ENCODE peak calls at places on chromosomes 7 and 10, in five cellular contexts. N is HCT116, V is H1, P is K562, Q is HepG2. R is an unnamed sample.

GRCh38 chr10:17006631-17007161 is 122.9 kb downstream of the CUBN start:
- DNase-seq in P (no peak), V (no peak), Q (no peak), N (no peak), R (no peak)

GRCh38 chr10:122112021-122112616 is 123.2 kb downstream of the TACC2 start:
- DNase-seq in P (no peak), V (no peak), N (peak; percentile 16), Q (no peak), R (no peak)

GRCh38 chr7:96727534-96728088 is 18.0 kb upstream of the SEM1 start:
- DNase-seq in V (no peak), N (no peak), Q (no peak), P (no peak), R (no peak)

GRCh38 chr7:22251284-22251683 is 105.7 kb downstream of the RAPGEF5 start:
- DNase-seq in P (no peak), N (no peak), Q (no peak), V (no peak), R (no peak)

GRCh38 chr10:43627942-43628341 is 20.7 kb downstream of the ZNF32 start:
- DNase-seq in Q (no peak), N (no peak), P (no peak), V (no peak), R (no peak)

GRCh38 chr7:76267107-76267834 is 35.2 kb upstream of the HSPB1 start:
- DNase-seq in V (no peak), P (peak; percentile 28), N (no peak), Q (no peak), R (no peak)

GRCh38 chr10:8061274-8062211 is 7.1 kb downstream of the GATA3 start:
- DNase-seq in V (no peak), P (no peak), N (no peak), Q (no peak), R (no peak)

GRCh38 chr7:44921607-44922350 is 36.4 kb upstream of the PURB start:
- DNase-seq in Q (peak; percentile 59), V (peak; percentile 41), P (peak; percentile 82), N (peak; percentile 59), R (peak; percentile 15)

GRCh38 chr10:43137701-43137970 is 609 bp upstream of the CSGALNACT2 start:
- DNase-seq in P (peak; percentile 61), V (no peak), N (no peak), Q (peak; percentile 18), R (no peak)

GRCh38 chr7:137771679-137772078 is 75.1 kb downstream of the DGKI start:
- DNase-seq in Q (no peak), P (no peak), N (no peak), V (no peak), R (no peak)
- H3K4me2 ChIP-seq in Q (no peak overlapping the region), P (no peak overlapping the region), N (no peak overlapping the region), V (no peak overlapping the region), R (no peak overlapping the region)

GRCh38 chr10:77862595-77862994 is 64.0 kb downstream of the DLG5 start:
- DNase-seq in V (no peak), P (no peak), Q (no peak), N (no peak), R (no peak)

GRCh38 chr10:77857272-77857671 is 69.3 kb downstream of the DLG5 start:
- DNase-seq in V (no peak), P (no peak), N (no peak), Q (no peak), R (no peak)

GRCh38 chr10:77859865-77860282 is 66.7 kb downstream of the DLG5 start:
- DNase-seq in V (no peak), Q (no peak), N (no peak), P (no peak), R (no peak)

GRCh38 chr10:77856566-77856965 is 70.0 kb downstream of the DLG5 start:
- DNase-seq in P (no peak), Q (no peak), N (no peak), V (no peak), R (no peak)

GRCh38 chr10:77859200-77859864 is 67.2 kb downstream of the DLG5 start:
- DNase-seq in P (no peak), Q (no peak), N (no peak), V (no peak), R (no peak)
- TF ChIP-seq SP1 in P (no peak), Q (no peak), N (no peak), V (no peak), R (no peak)

DNA sequence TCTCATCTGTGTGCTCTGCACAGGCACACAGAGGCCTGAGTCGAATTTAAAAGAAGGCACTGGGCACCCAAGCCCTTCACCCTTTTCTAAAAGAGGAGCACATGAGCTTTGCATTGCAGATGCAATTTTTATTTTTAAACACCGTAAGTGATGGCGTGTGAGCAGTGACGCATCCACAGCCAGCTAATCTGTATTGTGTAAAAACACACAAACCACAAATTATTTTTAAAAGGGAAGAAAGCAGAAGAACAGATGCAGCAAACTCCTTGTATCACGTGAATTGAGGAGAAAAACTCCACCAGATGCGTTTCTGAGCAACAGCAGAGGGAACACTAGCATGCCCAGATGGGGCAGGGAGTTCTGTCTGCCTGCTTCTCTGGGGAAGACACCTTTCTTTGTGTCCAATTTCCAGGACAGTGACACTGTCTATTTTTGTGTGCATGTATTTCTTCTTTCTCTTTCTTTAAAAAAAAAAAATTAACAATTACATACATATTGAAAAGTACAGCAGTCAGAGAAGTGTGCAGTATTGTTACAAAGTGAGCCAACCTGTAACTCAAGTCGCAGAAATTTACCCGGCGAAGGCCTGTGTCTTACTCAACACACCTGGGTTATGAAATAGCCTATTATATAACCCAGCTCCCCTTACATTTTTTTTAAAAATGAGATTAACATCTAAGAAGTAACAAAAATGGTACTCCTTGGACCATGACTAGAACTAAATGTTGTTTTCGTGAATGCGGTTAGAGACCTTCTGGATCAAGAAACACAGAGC is 39.2 kb downstream of the EEPD1 start:
- DNase-seq in Q (no peak), N (no peak), P (no peak), V (no peak), R (peak; percentile 11)
- H3K4me2 ChIP-seq in Q (no peak overlapping the region), N (no peak overlapping the region), P (no peak overlapping the region), V (no peak overlapping the region), R (peak overlapping the region; percentile 67)

GRCh38 chr7:18680576-18680975 is 185.0 kb downstream of the HDAC9 start:
- DNase-seq in N (no peak), V (no peak), P (no peak), Q (no peak), R (no peak)

GRCh38 chr7:18684899-18685298 is 189.3 kb downstream of the HDAC9 start:
- DNase-seq in V (no peak), P (no peak), Q (no peak), N (no peak), R (no peak)

GRCh38 chr7:18689535-18689934 is 194.0 kb downstream of the HDAC9 start:
- DNase-seq in Q (no peak), N (no peak), P (no peak), V (no peak), R (no peak)

DNA sequence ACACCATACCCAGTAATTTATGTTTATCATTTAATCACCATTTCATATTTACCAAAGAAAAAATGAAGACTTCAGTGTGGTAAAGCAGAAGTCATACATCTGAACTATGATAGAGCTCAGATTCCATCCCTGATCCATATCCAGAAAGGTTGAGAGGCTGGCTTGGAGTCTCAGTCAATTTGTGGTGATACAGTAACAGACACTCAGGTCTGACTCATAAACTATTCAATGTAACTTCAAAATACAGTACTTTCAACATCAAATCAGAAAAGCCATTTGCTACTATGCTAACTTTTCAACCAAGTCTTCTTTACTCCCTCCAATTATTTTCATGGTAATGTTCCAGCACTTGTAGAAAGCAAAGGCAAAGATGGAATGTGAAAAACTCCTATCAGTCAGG is 190.4 kb downstream of the HDAC9 start:
- DNase-seq in P (no peak), Q (no peak), V (no peak), N (no peak), R (no peak)
- TF ChIP-seq SP1 in P (no peak), Q (no peak), V (no peak), N (no peak), R (no peak)

DNA sequence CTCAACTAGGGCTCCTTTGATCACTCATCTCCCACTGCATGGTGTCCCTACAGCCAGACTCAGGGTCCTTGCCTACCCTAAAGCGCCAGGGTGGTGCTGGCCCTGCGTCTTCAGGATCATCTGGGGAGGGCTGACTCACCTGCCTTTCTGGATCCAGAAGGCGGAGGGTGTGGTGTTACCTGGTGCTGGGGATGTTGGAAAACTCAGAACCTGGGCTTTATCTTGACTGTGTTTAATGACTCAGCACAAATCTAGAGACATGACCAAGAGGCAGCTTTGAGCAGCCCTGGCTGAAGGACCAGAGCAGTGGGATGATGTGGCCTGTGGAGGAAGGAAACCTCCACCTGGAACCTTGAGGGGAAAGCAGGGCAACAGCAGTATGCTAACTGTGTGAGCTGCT is 96.5 kb downstream of the GRK5 start:
- DNase-seq in Q (no peak), N (no peak), P (no peak), V (no peak), R (no peak)
- H3K4me2 ChIP-seq in Q (no peak overlapping the region), N (peak overlapping the region; percentile 59), P (no peak overlapping the region), V (no peak overlapping the region), R (no peak overlapping the region)

GRCh38 chr10:68600041-68600778 is 40.1 kb downstream of the TET1 start:
- DNase-seq in P (peak; percentile 58), N (peak; percentile 70), Q (peak; percentile 95), V (peak; percentile 82), R (peak; percentile 48)
- TF ChIP-seq SP1 in P (peak; percentile 26), N (peak; percentile 71), Q (no peak), V (peak; percentile 97), R (peak; percentile 90)

GRCh38 chr10:15726042-15726441 is 6.3 kb upstream of the ITGA8 start:
- DNase-seq in N (no peak), V (no peak), P (no peak), Q (no peak), R (no peak)

GRCh38 chr10:15730341-15730740 is 10.6 kb upstream of the ITGA8 start:
- DNase-seq in V (no peak), N (no peak), P (no peak), Q (no peak), R (no peak)

GRCh38 chr10:15724683-15725082 is 5.0 kb upstream of the ITGA8 start:
- DNase-seq in V (no peak), Q (no peak), P (no peak), N (no peak), R (no peak)

GRCh38 chr10:15729890-15730289 is 10.2 kb upstream of the ITGA8 start:
- DNase-seq in V (no peak), Q (no peak), P (no peak), N (no peak), R (no peak)

GRCh38 chr10:15725603-15726002 is 5.9 kb upstream of the ITGA8 start:
- DNase-seq in Q (peak; percentile 39), V (no peak), N (peak; percentile 27), P (peak; percentile 50), R (no peak)
- H3K4me2 ChIP-seq in Q (no peak overlapping the region), V (no peak overlapping the region), N (no peak overlapping the region), P (peak overlapping the region; percentile 39), R (no peak overlapping the region)

GRCh38 chr10:24215193-24215592 is 6.3 kb downstream of the KIAA1217 start:
- DNase-seq in V (no peak), P (no peak), Q (no peak), N (no peak), R (no peak)
- TF ChIP-seq SP1 in V (no peak), P (no peak), Q (no peak), N (no peak), R (no peak)